ENCODE peak calls at places on chromosomes 16 and 17, in eight cellular contexts. One of them, this sample, is unnamed. For H3K4me1 and H3K27me3, the result is how much of the 10 kb centered on the place peaks cover.

GRCh38 chr17:21033350-21033749 is 9.5 kb downstream of the USP22 start:
- DNase-seq in HCT116: no peak
- DNase-seq in psoas muscle: no peak
- DNase-seq in GM23248: peak
- DNase-seq in Karpas-422: no peak
- DNase-seq in prostate gland: no peak
- DNase-seq in GM23338: no peak
- DNase-seq in CD4-positive, alpha-beta memory T cell: no peak
- DNase-seq in this sample: no peak

GRCh38 chr17:1714980-1715802 is 5.0 kb upstream of the TLCD2 start:
- DNase-seq in GM23338: peak
- DNase-seq in HCT116: peak
- DNase-seq in CD4-positive, alpha-beta memory T cell: peak
- DNase-seq in psoas muscle: peak
- DNase-seq in GM23248: peak
- DNase-seq in prostate gland: peak
- DNase-seq in Karpas-422: no peak
- DNase-seq in this sample: no peak

GRCh38 chr16:87622756-87623319 is 20.5 kb downstream of the JPH3 start:
- DNase-seq in prostate gland: no peak
- DNase-seq in Karpas-422: no peak
- DNase-seq in GM23248: no peak
- DNase-seq in CD4-positive, alpha-beta memory T cell: no peak
- DNase-seq in HCT116: no peak
- DNase-seq in GM23338: no peak
- DNase-seq in psoas muscle: no peak
- DNase-seq in this sample: no peak

GRCh38 chr16:75044800-75045361 is 46.1 kb downstream of the ZNRF1 start:
- DNase-seq in HCT116: no peak
- DNase-seq in CD4-positive, alpha-beta memory T cell: no peak
- DNase-seq in GM23248: peak
- DNase-seq in Karpas-422: no peak
- DNase-seq in psoas muscle: peak
- DNase-seq in GM23338: no peak
- DNase-seq in prostate gland: peak
- DNase-seq in this sample: no peak

GRCh38 chr17:29099527-29099926 is 56.6 kb downstream of the PIPOX start:
- DNase-seq in CD4-positive, alpha-beta memory T cell: no peak
- DNase-seq in GM23338: no peak
- DNase-seq in prostate gland: no peak
- DNase-seq in GM23248: no peak
- DNase-seq in HCT116: no peak
- DNase-seq in Karpas-422: no peak
- DNase-seq in psoas muscle: no peak
- DNase-seq in this sample: no peak

GRCh38 chr17:9109933-9110332 is 88.6 kb downstream of the NTN1 start:
- DNase-seq in Karpas-422: no peak
- DNase-seq in psoas muscle: no peak
- DNase-seq in prostate gland: no peak
- DNase-seq in CD4-positive, alpha-beta memory T cell: no peak
- DNase-seq in GM23248: no peak
- DNase-seq in GM23338: peak
- DNase-seq in HCT116: no peak
- DNase-seq in this sample: no peak

GRCh38 chr16:3509470-3509928 is 8.7 kb downstream of the CLUAP1 start:
- DNase-seq in CD4-positive, alpha-beta memory T cell: peak
- DNase-seq in GM23338: no peak
- DNase-seq in GM23248: no peak
- DNase-seq in Karpas-422: no peak
- DNase-seq in prostate gland: no peak
- DNase-seq in HCT116: no peak
- DNase-seq in psoas muscle: no peak
- DNase-seq in this sample: peak

GRCh38 chr17:28675980-28676379 is 14.0 kb downstream of the SUPT6H start:
- DNase-seq in HCT116: peak
- DNase-seq in prostate gland: no peak
- DNase-seq in Karpas-422: peak
- DNase-seq in GM23338: peak
- DNase-seq in GM23248: no peak
- DNase-seq in psoas muscle: no peak
- DNase-seq in CD4-positive, alpha-beta memory T cell: peak
- DNase-seq in this sample: no peak

GRCh38 chr16:27098366-27099050 is 31.8 kb downstream of the C16orf82 start:
- DNase-seq in HCT116: no peak
- DNase-seq in prostate gland: no peak
- DNase-seq in CD4-positive, alpha-beta memory T cell: no peak
- DNase-seq in GM23248: no peak
- DNase-seq in psoas muscle: no peak
- DNase-seq in GM23338: no peak
- DNase-seq in Karpas-422: no peak
- DNase-seq in this sample: no peak

GRCh38 chr16:27097671-27098275 is 31.0 kb downstream of the C16orf82 start:
- DNase-seq in prostate gland: no peak
- DNase-seq in psoas muscle: peak
- DNase-seq in GM23248: peak
- DNase-seq in Karpas-422: no peak
- DNase-seq in GM23338: no peak
- DNase-seq in HCT116: no peak
- DNase-seq in CD4-positive, alpha-beta memory T cell: no peak
- DNase-seq in this sample: no peak

GRCh38 chr16:27096375-27096774 is 29.6 kb downstream of the C16orf82 start:
- DNase-seq in GM23248: no peak
- DNase-seq in prostate gland: no peak
- DNase-seq in GM23338: no peak
- DNase-seq in Karpas-422: no peak
- DNase-seq in HCT116: no peak
- DNase-seq in CD4-positive, alpha-beta memory T cell: no peak
- DNase-seq in psoas muscle: no peak
- DNase-seq in this sample: no peak
- H3K4me1 ChIP-seq in GM23248: under half
- H3K4me1 ChIP-seq in prostate gland: under half
- H3K4me1 ChIP-seq in GM23338: under half
- H3K4me1 ChIP-seq in Karpas-422: under half
- H3K4me1 ChIP-seq in HCT116: under half
- H3K4me1 ChIP-seq in CD4-positive, alpha-beta memory T cell: under half
- H3K4me1 ChIP-seq in psoas muscle: under half
- H3K4me1 ChIP-seq in this sample: under half

GRCh38 chr17:61405047-61405685 is 5.5 kb downstream of the TBX2 start:
- DNase-seq in HCT116: no peak
- DNase-seq in Karpas-422: no peak
- DNase-seq in GM23338: peak
- DNase-seq in CD4-positive, alpha-beta memory T cell: no peak
- DNase-seq in prostate gland: no peak
- DNase-seq in psoas muscle: peak
- DNase-seq in GM23248: no peak
- DNase-seq in this sample: no peak
- H3K27me3 ChIP-seq in HCT116: under half
- H3K27me3 ChIP-seq in Karpas-422: under half
- H3K27me3 ChIP-seq in GM23338: half or more
- H3K27me3 ChIP-seq in CD4-positive, alpha-beta memory T cell: half or more
- H3K27me3 ChIP-seq in prostate gland: under half
- H3K27me3 ChIP-seq in psoas muscle: under half
- H3K27me3 ChIP-seq in GM23248: under half
- H3K27me3 ChIP-seq in this sample: half or more

GRCh38 chr16:14559809-14560227 is 70.2 kb downstream of the PARN start:
- DNase-seq in psoas muscle: no peak
- DNase-seq in prostate gland: peak
- DNase-seq in CD4-positive, alpha-beta memory T cell: no peak
- DNase-seq in GM23338: no peak
- DNase-seq in GM23248: no peak
- DNase-seq in HCT116: no peak
- DNase-seq in Karpas-422: no peak
- DNase-seq in this sample: no peak
- H3K4me1 ChIP-seq in psoas muscle: under half
- H3K4me1 ChIP-seq in prostate gland: under half
- H3K4me1 ChIP-seq in CD4-positive, alpha-beta memory T cell: under half
- H3K4me1 ChIP-seq in GM23338: under half
- H3K4me1 ChIP-seq in GM23248: under half
- H3K4me1 ChIP-seq in HCT116: under half
- H3K4me1 ChIP-seq in Karpas-422: under half
- H3K4me1 ChIP-seq in this sample: under half

DNA sequence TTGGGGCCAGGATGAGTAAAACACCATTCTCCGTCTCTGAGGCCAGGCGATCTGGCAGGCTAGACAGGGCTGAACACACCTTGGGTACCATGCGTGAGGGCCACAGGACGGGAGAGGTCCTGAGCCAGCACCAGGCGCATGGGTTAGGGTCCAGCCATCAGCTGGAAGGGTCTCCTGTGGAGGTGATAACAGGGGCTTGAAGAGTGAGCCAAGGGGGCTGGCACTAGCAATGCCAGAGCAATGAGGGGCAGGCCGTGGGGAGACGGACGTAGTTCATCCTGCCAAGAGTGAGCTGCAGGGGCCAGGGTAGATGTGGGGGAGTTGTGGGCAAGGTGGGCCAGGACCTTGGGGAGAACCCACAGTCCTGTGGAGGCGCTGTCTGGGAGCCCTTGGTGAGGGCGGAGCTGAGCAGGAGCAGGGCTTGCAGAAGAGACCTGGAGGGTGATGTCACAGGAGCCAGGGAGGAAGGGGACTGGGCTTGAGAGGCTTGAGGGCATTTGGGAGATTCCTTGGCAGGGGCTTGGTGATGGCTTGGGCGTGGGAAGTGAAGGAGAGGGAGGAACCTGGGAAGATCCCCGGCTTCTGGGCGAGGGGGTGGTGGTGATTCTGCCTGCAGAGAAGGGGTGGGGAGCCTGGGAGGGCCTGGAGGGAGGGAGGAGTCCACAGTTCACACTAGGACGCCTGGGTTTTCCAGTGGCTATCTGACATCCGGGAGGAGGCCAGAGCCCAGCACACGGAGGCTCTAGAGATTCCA is 6.3 kb upstream of the NPTX1 start:
- DNase-seq in Karpas-422: no peak
- DNase-seq in CD4-positive, alpha-beta memory T cell: no peak
- DNase-seq in HCT116: no peak
- DNase-seq in psoas muscle: no peak
- DNase-seq in GM23248: peak
- DNase-seq in GM23338: no peak
- DNase-seq in prostate gland: no peak
- DNase-seq in this sample: no peak
- H3K27me3 ChIP-seq in Karpas-422: under half
- H3K27me3 ChIP-seq in CD4-positive, alpha-beta memory T cell: under half
- H3K27me3 ChIP-seq in HCT116: under half
- H3K27me3 ChIP-seq in psoas muscle: under half
- H3K27me3 ChIP-seq in GM23248: under half
- H3K27me3 ChIP-seq in GM23338: under half
- H3K27me3 ChIP-seq in prostate gland: under half
- H3K27me3 ChIP-seq in this sample: under half

DNA sequence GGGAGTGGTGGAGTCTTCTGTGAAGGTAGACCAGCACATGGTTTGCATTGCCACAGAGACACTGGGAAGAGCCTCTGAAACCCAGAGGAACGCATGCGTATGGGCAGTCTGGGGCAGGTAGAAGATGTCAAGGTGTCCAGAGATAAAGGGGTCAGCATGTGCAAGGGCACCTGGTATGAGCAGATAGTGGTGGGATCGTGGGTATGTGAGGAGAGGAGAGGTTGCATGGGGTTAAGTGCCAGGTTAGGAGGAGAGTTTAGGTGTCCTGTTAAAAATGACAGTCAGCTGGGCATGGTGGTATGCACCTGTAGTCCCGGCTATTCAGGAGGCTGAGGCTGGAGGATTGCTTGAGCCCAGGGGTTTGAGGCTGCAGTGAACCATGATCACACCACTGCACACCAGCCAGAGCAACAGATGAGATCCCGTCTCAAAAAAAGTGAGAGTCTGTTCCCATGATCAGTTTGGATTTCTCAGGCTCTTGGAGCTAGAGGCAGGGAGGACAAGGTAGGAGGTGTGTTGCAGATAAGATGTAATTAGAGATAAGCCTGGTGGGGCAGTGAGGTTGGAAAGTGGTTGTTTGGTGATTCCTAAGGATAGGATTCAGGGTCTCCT is 3.0 kb downstream of the PYCARD start:
- DNase-seq in GM23248: no peak
- DNase-seq in CD4-positive, alpha-beta memory T cell: no peak
- DNase-seq in HCT116: no peak
- DNase-seq in GM23338: no peak
- DNase-seq in prostate gland: no peak
- DNase-seq in psoas muscle: no peak
- DNase-seq in Karpas-422: no peak
- DNase-seq in this sample: no peak
- H3K4me1 ChIP-seq in GM23248: under half
- H3K4me1 ChIP-seq in CD4-positive, alpha-beta memory T cell: under half
- H3K4me1 ChIP-seq in HCT116: under half
- H3K4me1 ChIP-seq in GM23338: under half
- H3K4me1 ChIP-seq in prostate gland: under half
- H3K4me1 ChIP-seq in psoas muscle: under half
- H3K4me1 ChIP-seq in Karpas-422: under half
- H3K4me1 ChIP-seq in this sample: under half

This sample was measured in effector memory CD4-positive, alpha-beta T cell.